ENCODE peak calls at places on chromosomes 6 and 20, in four cellular contexts. G is CD8-positive, alpha-beta T cell; J is adrenal gland; L is A549. U is an unnamed sample.

GRCh38 chr6:110191477-110191876 is 11.2 kb downstream of the CDC40 start:
- DNase-seq in J (no peak), G (no peak), L (no peak), U (no peak)

GRCh38 chr6:44264154-44265002 is 973 bp downstream of the NFKBIE start:
- DNase-seq in L (no peak), J (no peak), G (no peak), U (peak; percentile 79)

GRCh38 chr6:13668291-13668928 is 43.2 kb downstream of the RANBP9 start:
- DNase-seq in J (no peak), L (peak; percentile 9), G (no peak), U (no peak)

GRCh38 chr20:25077610-25078169 is 4.3 kb downstream of the VSX1 start:
- DNase-seq in G (no peak), L (peak; percentile 49), J (no peak), U (peak; percentile 86)

GRCh38 chr20:45998337-45998736 is 10.4 kb upstream of the MMP9 start:
- DNase-seq in L (no peak), J (no peak), G (no peak), U (no peak)

GRCh38 chr6:119479860-119480655 is 130.5 kb upstream of the MAN1A1 start:
- DNase-seq in L (no peak), G (no peak), J (no peak), U (no peak)

GRCh38 chr6:20751293-20751946 is 217.2 kb downstream of the CDKAL1 start:
- DNase-seq in J (no peak), L (no peak), G (no peak), U (no peak)

GRCh38 chr6:138692978-138693909 is 80.3 kb upstream of the CCDC28A start:
- DNase-seq in J (peak; percentile 73), L (peak; percentile 69), G (peak; percentile 3), U (peak; percentile 90)

GRCh38 chr6:111381126-111381525 is 101.9 kb downstream of the REV3L start:
- DNase-seq in L (no peak), G (no peak), J (no peak), U (no peak)

GRCh38 chr20:48282591-48283228 is 497.4 kb upstream of the SULF2 start:
- DNase-seq in J (no peak), G (no peak), L (peak; percentile 22), U (no peak)

GRCh38 chr6:35919827-35920751 is 809 bp downstream of the SRPK1 start:
- DNase-seq in J (peak; percentile 11), G (peak; percentile 33), L (peak; percentile 45), U (peak; percentile 66)

GRCh38 chr20:9038791-9039190 is 30.1 kb upstream of the PLCB4 start:
- DNase-seq in G (no peak), L (no peak), J (no peak), U (no peak)

GRCh38 chr20:14418441-14418840 is 81.0 kb upstream of the FLRT3 start:
- DNase-seq in G (no peak), J (no peak), L (no peak), U (no peak)

GRCh38 chr20:32737371-32738223 is 5.7 kb downstream of the COMMD7 start:
- DNase-seq in J (no peak), G (no peak), L (no peak), U (no peak)

GRCh38 chr20:61706562-61706961 is 359.1 kb downstream of the TAF4 start:
- DNase-seq in G (no peak), J (no peak), L (no peak), U (no peak)

GRCh38 chr6:16764188-16764950 is 3.1 kb upstream of the ATXN1 start:
- DNase-seq in L (peak; percentile 59), J (no peak), G (no peak), U (no peak)

GRCh38 chr6:40510442-40510841 is 76.7 kb downstream of the LRFN2 start:
- DNase-seq in L (no peak), G (no peak), J (no peak), U (no peak)

GRCh38 chr20:57389695-57390603 is 1.2 kb upstream of the RBM38 start:
- DNase-seq in G (no peak), L (no peak), J (peak; percentile 34), U (peak; percentile 68)

GRCh38 chr6:142300302-142300701 is 1.5 kb upstream of the ADGRG6 start:
- DNase-seq in L (no peak), J (no peak), G (no peak), U (no peak)

GRCh38 chr6:84618046-84618752 is 146.2 kb downstream of the TBX18 start:
- DNase-seq in G (no peak), J (no peak), L (no peak), U (no peak)

GRCh38 chr6:158039178-158039557 is 57.5 kb downstream of the SYNJ2 start:
- DNase-seq in L (peak; percentile 61), G (no peak), J (no peak), U (peak; percentile 40)

GRCh38 chr6:98833101-98834059 is 994 bp upstream of the POU3F2 start:
- DNase-seq in L (peak; percentile 56), J (peak; percentile 47), G (no peak), U (peak; percentile 73)
- TF ChIP-seq CTCF in L (no peak), J (no peak), G (no peak), U (no peak)

GRCh38 chr6:27542485-27542884 is 69.6 kb upstream of the ZNF184 start:
- DNase-seq in J (no peak), L (no peak), G (no peak), U (no peak)

GRCh38 chr6:27547157-27548075 is 74.5 kb upstream of the ZNF184 start:
- DNase-seq in G (no peak), L (peak; percentile 80), J (no peak), U (no peak)

GRCh38 chr6:27546522-27546921 is 73.6 kb upstream of the ZNF184 start:
- DNase-seq in G (no peak), L (no peak), J (no peak), U (no peak)

GRCh38 chr6:27545271-27546046 is 72.6 kb upstream of the ZNF184 start:
- DNase-seq in G (no peak), L (peak; percentile 93), J (no peak), U (no peak)

DNA sequence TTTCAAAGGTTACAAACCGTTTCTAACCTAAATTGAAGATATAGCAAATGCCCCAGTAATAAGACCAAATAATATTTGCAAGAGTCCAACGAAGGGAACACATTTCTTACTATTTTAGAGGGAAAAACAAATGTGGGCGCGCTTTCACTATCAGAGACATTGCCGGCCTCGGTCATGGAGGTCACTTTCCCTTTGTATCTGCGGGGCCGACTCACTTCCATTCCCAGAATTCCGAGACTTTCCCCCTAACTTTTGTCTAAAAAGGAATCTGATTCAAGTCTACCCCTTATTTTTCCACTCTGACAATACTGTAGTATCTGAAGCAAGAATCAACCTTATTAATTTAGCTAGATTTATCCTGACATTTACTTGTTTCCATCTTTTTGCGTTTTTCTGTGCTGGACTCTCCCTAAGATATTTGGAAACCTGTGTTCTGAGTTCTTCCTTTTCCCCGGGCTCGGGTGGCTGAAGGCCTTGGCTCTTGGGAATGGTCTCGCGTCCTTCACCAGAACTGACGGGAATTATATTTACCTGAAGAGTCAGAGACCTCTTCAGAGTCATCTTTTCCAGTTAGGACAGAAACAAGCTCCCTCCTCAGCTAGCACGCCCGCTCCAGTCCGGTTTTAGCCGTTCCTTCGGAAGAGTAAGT is 71.8 kb upstream of the ZNF184 start:
- DNase-seq in J (no peak), L (no peak), G (no peak), U (no peak)
- H3K27ac ChIP-seq in J (no peak overlapping the region), L (peak overlapping the region; percentile 77), G (no peak overlapping the region), U (no peak overlapping the region)

GRCh38 chr20:38143646-38144554 is 21.2 kb downstream of the TGM2 start:
- DNase-seq in G (no peak), L (peak; percentile 91), J (peak; percentile 89), U (no peak)
- H3K4me1 ChIP-seq in G (no peaks in the 10 kb centered on the region), L (peaks cover 75% of the 10 kb centered on the region), J (peaks cover 12% of the 10 kb centered on the region), U (peaks cover 42% of the 10 kb centered on the region)

GRCh38 chr20:20364747-20365558 is 3.0 kb upstream of the INSM1 start:
- DNase-seq in L (no peak), J (no peak), G (no peak), U (no peak)
- TF ChIP-seq CTCF in L (no peak), J (no peak), G (no peak), U (no peak)

DNA sequence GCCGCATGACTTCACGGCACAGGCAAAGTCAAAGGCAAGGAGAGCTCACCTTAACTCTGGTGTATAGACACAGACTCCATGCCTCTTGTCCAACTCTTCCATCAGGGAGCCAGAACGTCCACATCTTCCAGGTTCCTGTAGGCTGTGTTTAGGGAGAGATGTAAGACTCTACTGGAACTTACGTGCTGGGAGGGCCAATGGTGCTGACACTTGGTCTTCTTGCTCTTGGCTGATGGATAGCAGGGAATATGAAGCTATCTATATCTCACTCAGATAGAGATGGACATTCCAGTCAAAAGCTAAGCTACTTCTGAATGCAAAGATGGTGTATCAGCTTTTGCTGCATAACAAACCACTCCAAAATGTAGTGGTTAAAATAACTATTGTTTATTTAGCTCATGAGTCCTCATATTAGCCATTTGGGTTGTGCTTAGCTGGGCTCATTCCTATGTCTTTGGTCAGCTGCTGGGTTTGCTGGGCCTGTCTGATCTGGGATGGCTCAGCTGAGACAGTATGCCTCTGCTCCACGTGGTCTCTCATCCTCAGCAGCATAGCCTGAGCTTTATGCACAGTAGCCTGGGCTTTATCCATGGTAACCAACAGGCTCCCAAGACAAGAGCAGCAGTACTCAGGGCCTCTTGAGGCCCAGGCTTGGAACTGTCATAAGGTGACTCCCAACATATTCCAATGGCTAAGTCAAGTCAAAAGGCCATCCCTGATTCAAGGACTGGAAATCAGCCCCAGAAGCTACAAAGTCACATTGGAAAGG is 111.6 kb downstream of the SNX5 start:
- DNase-seq in J (no peak), L (no peak), G (no peak), U (peak; percentile 18)
- H3K27ac ChIP-seq in J (no peak overlapping the region), L (no peak overlapping the region), G (no peak overlapping the region), U (no peak overlapping the region)

GRCh38 chr6:26335631-26336323 is 29.2 kb upstream of the BTN3A2 start:
- DNase-seq in G (no peak), L (no peak), J (no peak), U (no peak)
- H3K4me1 ChIP-seq in G (peaks cover 13% of the 10 kb centered on the region), L (peaks cover 22% of the 10 kb centered on the region), J (no peaks in the 10 kb centered on the region), U (no peaks in the 10 kb centered on the region)

U was measured in upper lobe of right lung.